ENCODE peak calls at places on chromosome 2, in seven cellular contexts. I is AG09309, B is ovary, M is foreskin fibroblast, L is heart right ventricle, W is GM12864, R is colonic mucosa. D is an unnamed sample.

GRCh38 chr2:219274392-219274921 is 4.7 kb upstream of the DNAJB2 start:
- DNase-seq in R (no peak), L (peak; percentile 68), B (no peak), I (no peak), W (no peak), M (peak; percentile 85), D (no peak)

GRCh38 chr2:215983581-215984351 is 29.6 kb downstream of the MREG start:
- DNase-seq in L (no peak), R (no peak), I (no peak), M (peak; percentile 30), W (no peak), B (no peak), D (no peak)

GRCh38 chr2:241555711-241556110 is 2.8 kb upstream of the BOK start:
- DNase-seq in I (no peak), M (no peak), W (no peak), R (no peak), B (no peak), L (no peak), D (no peak)

GRCh38 chr2:222290691-222291484 is 7.9 kb downstream of the PAX3 start:
- DNase-seq in B (no peak), L (no peak), W (no peak), I (no peak), R (no peak), M (peak; percentile 90), D (no peak)

GRCh38 chr2:46364797-46365457 is 67.7 kb downstream of the EPAS1 start:
- DNase-seq in B (no peak), W (peak; percentile 8), M (peak; percentile 83), L (peak; percentile 65), R (peak; percentile 57), I (peak; percentile 40), D (no peak)

GRCh38 chr2:167875524-167875923 is 371.9 kb downstream of the STK39 start:
- DNase-seq in R (no peak), M (no peak), W (no peak), I (no peak), L (no peak), B (no peak), D (no peak)

GRCh38 chr2:234565842-234566619 is 69.2 kb upstream of the ARL4C start:
- DNase-seq in I (no peak), M (no peak), W (no peak), L (no peak), R (no peak), B (no peak), D (no peak)

GRCh38 chr2:124024491-124025348 is at the start of gene CNTNAP5:
- DNase-seq in W (no peak), I (no peak), L (peak; percentile 34), M (peak; percentile 7), R (peak; percentile 44), B (peak; percentile 38), D (no peak)

GRCh38 chr2:232104076-232104646 is 142.6 kb downstream of the DIS3L2 start:
- DNase-seq in I (no peak), M (peak; percentile 12), W (no peak), L (no peak), R (no peak), B (no peak), D (no peak)

GRCh38 chr2:227141301-227141700 is 22.7 kb downstream of the COL4A4 start:
- DNase-seq in I (no peak), B (no peak), L (no peak), W (no peak), M (no peak), R (no peak), D (no peak)

GRCh38 chr2:86518498-86518897 is 44.7 kb downstream of the CHMP3 start:
- DNase-seq in I (no peak), W (no peak), B (no peak), R (no peak), M (peak; percentile 37), L (peak; percentile 36), D (no peak)

GRCh38 chr2:114063346-114063745 is 173.5 kb downstream of the ACTR3 start:
- DNase-seq in R (no peak), L (no peak), B (no peak), M (no peak), W (no peak), I (no peak), D (no peak)

GRCh38 chr2:207505180-207505579 is 24.6 kb upstream of the CREB1 start:
- DNase-seq in M (no peak), B (no peak), I (no peak), L (no peak), R (no peak), W (no peak), D (no peak)

GRCh38 chr2:46481541-46482193 is 2.3 kb downstream of the TMEM247 start:
- DNase-seq in W (no peak), M (peak; percentile 88), B (no peak), L (no peak), I (peak; percentile 84), R (no peak), D (no peak)

GRCh38 chr2:50347355-50348044 is 684.4 kb downstream of the NRXN1 start:
- DNase-seq in L (no peak), M (no peak), B (no peak), I (no peak), R (no peak), W (no peak), D (peak; percentile 2)

GRCh38 chr2:219713110-219713509 is 85.7 kb downstream of the SLC4A3 start:
- DNase-seq in I (no peak), W (no peak), L (no peak), R (no peak), B (no peak), M (peak; percentile 45), D (no peak)

DNA sequence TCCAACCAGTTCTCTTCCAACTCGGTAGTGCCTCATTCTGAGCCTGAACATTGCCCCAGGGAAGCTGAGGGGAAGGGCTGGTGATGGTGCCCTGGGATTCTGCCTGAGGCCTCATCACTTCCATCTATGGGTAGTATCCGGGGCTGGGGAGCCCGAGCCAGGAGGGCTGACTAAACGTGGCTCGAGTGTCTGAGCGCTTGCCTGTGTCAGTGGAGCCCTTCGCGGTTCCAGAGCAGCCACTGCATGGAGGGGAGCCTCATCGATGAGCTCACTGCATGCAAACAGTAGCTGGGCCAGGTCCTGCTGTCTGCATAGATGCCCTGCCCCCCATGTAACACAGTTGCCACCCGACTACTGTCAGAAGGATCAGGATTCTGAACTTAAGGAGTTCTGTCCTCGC is 129.3 kb downstream of the GLI2 start:
- DNase-seq in R (no peak), W (no peak), M (no peak), I (no peak), B (peak; percentile 39), L (no peak), D (no peak)
- TF ChIP-seq CTCF in R (no peak), W (no peak), M (no peak), I (no peak), B (no peak), L (no peak), D (no peak)

GRCh38 chr2:184599054-184599874 is 935 bp downstream of the ZNF804A start:
- DNase-seq in W (no peak), R (no peak), B (no peak), L (no peak), M (peak; percentile 24), I (no peak), D (no peak)
- H3K4me3 ChIP-seq in W (no peak overlapping the region), R (peak overlapping the region; percentile 50), B (peak overlapping the region; percentile 42), L (peak overlapping the region; percentile 49), M (peak overlapping the region; percentile 66), I (peak overlapping the region; percentile 59), D (peak overlapping the region; percentile 70)

GRCh38 chr2:65320042-65320711 is 92.5 kb downstream of the ACTR2 start:
- DNase-seq in B (no peak), L (no peak), W (no peak), I (peak; percentile 83), M (peak; percentile 90), R (no peak), D (peak; percentile 84)
- TF ChIP-seq CTCF in B (no peak), L (no peak), W (peak; percentile 66), I (peak; percentile 70), M (peak; percentile 64), R (no peak), D (peak; percentile 62)

GRCh38 chr2:206274434-206275273 is at the start of gene ZDBF2:
- DNase-seq in W (no peak), M (peak; percentile 74), B (peak; percentile 74), L (peak; percentile 14), I (no peak), R (peak; percentile 45), D (no peak)

GRCh38 chr2:206275274-206276160 is 1.1 kb downstream of the ZDBF2 start:
- DNase-seq in L (no peak), I (peak; percentile 45), M (peak; percentile 58), W (peak; percentile 27), R (no peak), B (no peak), D (no peak)

GRCh38 chr2:206277503-206277902 is 3.0 kb downstream of the ZDBF2 start:
- DNase-seq in W (no peak), R (no peak), M (no peak), L (no peak), I (no peak), B (no peak), D (no peak)

GRCh38 chr2:206271066-206271465 is 3.4 kb upstream of the ZDBF2 start:
- DNase-seq in L (no peak), M (no peak), W (no peak), B (no peak), I (no peak), R (no peak), D (no peak)

DNA sequence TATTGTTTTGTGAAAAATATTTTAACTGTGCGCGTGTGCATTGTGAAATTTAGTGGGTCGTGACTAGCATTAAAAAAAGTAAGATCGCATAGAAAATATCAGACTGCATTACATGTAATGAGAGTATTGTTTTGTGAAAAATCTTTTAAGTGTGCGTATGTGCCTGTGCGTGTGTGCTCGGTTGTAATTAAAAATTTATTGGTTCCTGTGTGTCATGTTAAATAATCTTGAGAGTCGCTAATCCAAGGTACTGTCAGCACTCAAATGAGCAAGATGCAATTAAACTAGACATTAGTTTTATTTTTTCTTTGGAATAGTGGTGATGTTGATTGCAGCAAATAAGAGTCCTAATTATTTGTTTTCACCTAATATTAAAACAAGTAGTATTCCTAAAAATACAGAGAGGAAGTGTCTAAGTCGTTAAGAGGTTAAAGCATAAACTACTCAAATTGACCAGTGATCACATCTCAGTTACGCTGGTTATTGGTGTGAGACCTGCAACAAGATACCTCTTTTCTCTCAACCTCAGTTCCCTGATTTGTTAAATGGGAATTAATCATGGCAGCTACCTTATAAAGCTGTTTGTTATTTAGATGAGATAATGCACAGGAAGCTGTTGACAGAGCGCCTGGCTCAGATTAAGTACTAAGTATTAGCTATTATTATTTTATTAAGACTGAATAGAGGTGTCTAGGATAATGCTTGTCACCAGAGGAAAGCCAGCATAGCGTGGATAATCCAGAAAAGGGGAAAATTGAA is 1.9 kb downstream of the ZDBF2 start:
- DNase-seq in I (no peak), L (no peak), M (no peak), B (no peak), R (no peak), W (no peak), D (no peak)
- H3K4me3 ChIP-seq in I (no peak overlapping the region), L (peak overlapping the region; percentile 76), M (peak overlapping the region; percentile 64), B (peak overlapping the region; percentile 75), R (no peak overlapping the region), W (peak overlapping the region; percentile 78), D (peak overlapping the region; percentile 58)

GRCh38 chr2:217707116-217707742 is 295.6 kb downstream of the TNS1 start:
- DNase-seq in I (no peak), R (no peak), L (no peak), W (no peak), M (peak; percentile 67), B (peak; percentile 65), D (no peak)
- TF ChIP-seq CTCF in I (no peak), R (no peak), L (no peak), W (no peak), M (no peak), B (no peak), D (no peak)

GRCh38 chr2:57759822-57760300 is 286.7 kb upstream of the VRK2 start:
- DNase-seq in W (peak; percentile 33), B (peak; percentile 91), I (peak; percentile 8), R (peak; percentile 85), L (peak; percentile 76), M (peak; percentile 91), D (peak; percentile 57)
- H3K4me3 ChIP-seq in W (peak overlapping the region; percentile 58), B (peak overlapping the region; percentile 6), I (peak overlapping the region; percentile 18), R (peak overlapping the region; percentile 13), L (peak overlapping the region; percentile 36), M (peak overlapping the region; percentile 46), D (peak overlapping the region; percentile 44)

GRCh38 chr2:11320698-11321492 is 23.5 kb downstream of the ROCK2 start:
- DNase-seq in B (no peak), L (no peak), R (no peak), I (no peak), W (no peak), M (no peak), D (no peak)
- TF ChIP-seq CTCF in B (no peak), L (no peak), R (no peak), I (no peak), W (peak; percentile 13), M (peak; percentile 13), D (peak; percentile 24)